ENCODE peak calls at places on chromosomes 5 and 9, in ten cellular contexts. V is ELR; B is activated T-helper 1 cell treated with anti-CD3 and anti-CD28 coated beads, Interleukin-2, amount 50 U/mL, for 16 hours; H is C1 segment of cervical spinal cord; O is endothelial cell; X is CD8-positive, alpha-beta memory T cell; I is neural progenitor cell; Y is activated naive CD8-positive, alpha-beta T cell treated with anti-CD3 and anti-CD28 coated beads, Interleukin-2, amount 50 U/mL, for 24 hours; Q is activated CD4-positive, alpha-beta T cell treated with anti-CD3 and anti-CD28 coated beads, Interleukin-2, amount 50 U/mL, for 4 hours; N is ascending aorta. F is an unnamed sample.

GRCh38 chr5:131536211-131536826 is 98.7 kb downstream of the RAPGEF6 start:
- DNase-seq in Q (no peak), I (no peak), H (no peak), B (no peak), X (no peak), O (no peak), N (no peak), Y (no peak), V (peak), F (peak)

GRCh38 chr5:64505769-64506566 is at the start of gene RGS7BP:
- DNase-seq in X (no peak), B (no peak), I (peak), H (peak), Q (no peak), N (no peak), V (peak), O (peak), Y (no peak), F (no peak)

GRCh38 chr9:631596-631995 is 209.9 kb upstream of the DMRT1 start:
- DNase-seq in X (no peak), Q (no peak), B (no peak), I (no peak), H (no peak), N (no peak), O (no peak), V (peak), Y (no peak), F (no peak)

GRCh38 chr5:56995605-56996004 is 43.7 kb upstream of the MIER3 start:
- DNase-seq in H (no peak), V (no peak), Y (no peak), X (no peak), I (no peak), Q (no peak), O (no peak), N (no peak), B (no peak), F (no peak)

GRCh38 chr5:126358525-126358924 is 64.7 kb upstream of the GRAMD2B start:
- DNase-seq in N (no peak), V (peak), B (no peak), O (no peak), X (no peak), Y (no peak), Q (no peak), I (no peak), H (no peak), F (no peak)

GRCh38 chr9:111067472-111067871 is 29.2 kb upstream of the LPAR1 start:
- DNase-seq in V (no peak), H (no peak), O (no peak), X (no peak), Q (no peak), N (no peak), I (no peak), B (no peak), Y (no peak), F (no peak)

GRCh38 chr5:94433393-94434149 is 184.8 kb downstream of the KIAA0825 start:
- DNase-seq in Y (no peak), Q (no peak), I (no peak), N (no peak), H (no peak), X (no peak), O (no peak), B (no peak), V (peak), F (peak)

GRCh38 chr9:94156549-94157407 is 72.5 kb downstream of the PTPDC1 start:
- DNase-seq in O (no peak), H (peak), X (no peak), Q (no peak), V (no peak), N (no peak), Y (no peak), B (no peak), I (no peak), F (no peak)

GRCh38 chr9:109167716-109168115 is 667 bp upstream of the FRRS1L start:
- DNase-seq in H (no peak), Y (no peak), X (no peak), B (no peak), Q (no peak), O (no peak), N (no peak), V (no peak), I (no peak), F (no peak)

F was measured in RPMI8226.